ENCODE peak calls at places on chromosome 3, in ten cellular contexts. L, D, C, J, U, H, X, T, K and A are unnamed samples.

GRCh38 chr3:75144396-75144795 is 519.7 kb upstream of the FRG2C start:
- DNase-seq in D (no peak), L (no peak), K (no peak), C (no peak), J (no peak), U (no peak), X (no peak), T (no peak), H (no peak), A (no peak)

GRCh38 chr3:45666729-45667440 is 22.3 kb upstream of the SACM1L start:
- DNase-seq in H (no peak), L (peak), C (no peak), D (no peak), U (no peak), K (no peak), T (peak), J (peak), X (no peak), A (no peak)

GRCh38 chr3:46990573-46991374 is 11.3 kb downstream of the NBEAL2 start:
- DNase-seq in D (no peak), H (no peak), J (no peak), K (no peak), X (no peak), U (peak), T (no peak), C (no peak), L (no peak), A (no peak)

GRCh38 chr3:6791161-6791560 is 69.8 kb upstream of the GRM7 start:
- DNase-seq in U (no peak), D (no peak), K (no peak), L (no peak), T (no peak), C (no peak), H (no peak), J (no peak), X (no peak), A (no peak)

GRCh38 chr3:45929042-45929679 is 14.1 kb upstream of the CXCR6 start:
- DNase-seq in L (peak), U (peak), H (no peak), K (peak), C (peak), D (peak), J (peak), T (peak), X (peak), A (peak)

GRCh38 chr3:36648241-36649034 is 115.9 kb downstream of the DCLK3 start:
- DNase-seq in J (peak), H (no peak), C (no peak), L (peak), X (no peak), K (no peak), U (no peak), D (no peak), T (peak), A (no peak)

GRCh38 chr3:98791341-98792325 is 28.5 kb downstream of the ST3GAL6 start:
- DNase-seq in X (no peak), T (no peak), C (no peak), J (no peak), D (no peak), H (no peak), L (peak), K (no peak), U (no peak), A (no peak)

GRCh38 chr3:188620752-188621151 is 466.8 kb downstream of the LPP start:
- DNase-seq in D (no peak), H (no peak), U (no peak), L (no peak), J (no peak), C (no peak), K (no peak), X (no peak), T (no peak), A (no peak)

GRCh38 chr3:43012189-43012588 is 33.1 kb downstream of the GASK1A start:
- DNase-seq in X (no peak), D (no peak), T (no peak), K (no peak), C (no peak), H (no peak), L (no peak), J (no peak), U (no peak), A (no peak)